ENCODE peak calls at places on chromosomes 16 and 17, in seven cellular contexts. Y is hypothalamus; D is stimulated activated CD4-positive, alpha-beta T cell treated with anti-CD3 and anti-CD28 coated beads, Interleukin-4, amount 100 ng/mL, for 48 hours; K is OCI-M1; I is progenitor cell of endocrine pancreas; Q is ELF-1; B is RPMI8226. O is an unnamed sample.
A peak's percentile ranks its signal among the peaks of the same experiment; 100 is the strongest.

GRCh38 chr17:15377608-15378007 is 36.2 kb upstream of the TEKT3 start:
- DNase-seq in Y (peak; percentile 70), K (no peak), I (no peak), Q (peak; percentile 81), B (no peak), D (no peak), O (no peak)

GRCh38 chr17:41777157-41777578 is 9.3 kb downstream of the JUP start:
- DNase-seq in Y (no peak), I (no peak), D (no peak), K (no peak), B (no peak), Q (peak; percentile 78), O (no peak)

GRCh38 chr17:45235071-45236001 is 13.7 kb downstream of the FMNL1 start:
- DNase-seq in K (peak; percentile 85), D (peak; percentile 72), I (peak; percentile 56), Q (peak; percentile 90), B (peak; percentile 82), Y (no peak), O (no peak)

GRCh38 chr17:44794699-44795413 is 35.2 kb downstream of the GJC1 start:
- DNase-seq in D (no peak), Q (no peak), I (no peak), K (peak; percentile 59), B (no peak), Y (no peak), O (no peak)

GRCh38 chr16:57071840-57072541 is 20.4 kb upstream of the CPNE2 start:
- DNase-seq in D (no peak), I (no peak), Y (no peak), Q (no peak), K (no peak), B (peak; percentile 84), O (no peak)

GRCh38 chr16:66155933-66156332 is 210.6 kb upstream of the CDH5 start:
- DNase-seq in I (no peak), B (no peak), D (no peak), K (no peak), Q (no peak), Y (no peak), O (no peak)

GRCh38 chr17:68594552-68594951 is 6.6 kb downstream of the FAM20A start:
- DNase-seq in Y (no peak), D (no peak), B (no peak), K (no peak), Q (no peak), I (no peak), O (no peak)

GRCh38 chr17:14119546-14119945 is 50.2 kb downstream of the COX10 start:
- DNase-seq in I (no peak), D (no peak), Q (no peak), Y (no peak), K (no peak), B (no peak), O (no peak)

GRCh38 chr16:75584108-75584507 is 17.9 kb downstream of the GABARAPL2 start:
- DNase-seq in Y (no peak), B (peak; percentile 29), K (no peak), D (no peak), Q (no peak), I (no peak), O (no peak)

GRCh38 chr16:281660-282249 is 1.2 kb upstream of the PDIA2 start:
- DNase-seq in B (no peak), I (no peak), D (no peak), Y (no peak), K (no peak), Q (no peak), O (no peak)

GRCh38 chr16:73015612-73016487 is 32.1 kb downstream of the ZFHX3 start:
- DNase-seq in I (no peak), Y (no peak), B (no peak), K (peak; percentile 3), Q (no peak), D (no peak), O (no peak)

GRCh38 chr16:84137287-84137686 is 7.7 kb downstream of the HSDL1 start:
- DNase-seq in Y (no peak), B (no peak), D (no peak), K (no peak), Q (no peak), I (no peak), O (no peak)

GRCh38 chr17:913207-913606 is 66.4 kb downstream of the NXN start:
- DNase-seq in D (no peak), Q (peak; percentile 85), B (no peak), K (no peak), Y (no peak), I (no peak), O (no peak)

GRCh38 chr17:11506635-11507034 is 91.6 kb upstream of the DNAH9 start:
- DNase-seq in Q (peak; percentile 54), K (peak; percentile 42), D (no peak), Y (no peak), I (peak; percentile 56), B (peak; percentile 24), O (no peak)

GRCh38 chr16:12089492-12090161 is 113.1 kb downstream of the SNX29 start:
- DNase-seq in I (no peak), Q (peak; percentile 62), B (no peak), D (no peak), K (peak; percentile 70), Y (no peak), O (no peak)

GRCh38 chr17:63019138-63019873 is 53.3 kb downstream of the TANC2 start:
- DNase-seq in Q (no peak), I (no peak), Y (no peak), D (no peak), K (no peak), B (no peak), O (no peak)

GRCh38 chr17:50328360-50328759 is 17.6 kb upstream of the XYLT2 start:
- DNase-seq in B (no peak), K (no peak), Y (no peak), D (no peak), I (no peak), Q (no peak), O (no peak)

GRCh38 chr16:72937360-72937759 is 110.6 kb downstream of the ZFHX3 start:
- DNase-seq in B (no peak), K (no peak), Q (no peak), I (no peak), D (no peak), Y (no peak), O (no peak)

GRCh38 chr16:3171181-3171854 is 16.7 kb upstream of the OR1F1 start:
- DNase-seq in Q (no peak), Y (no peak), K (peak; percentile 69), B (peak; percentile 88), D (peak; percentile 34), I (no peak), O (no peak)

GRCh38 chr16:86088287-86088686 is 189.3 kb downstream of the IRF8 start:
- DNase-seq in Y (no peak), K (no peak), I (no peak), B (no peak), D (no peak), Q (no peak), O (no peak)

GRCh38 chr16:86457621-86458456 is 52.5 kb upstream of the FOXF1 start:
- DNase-seq in D (no peak), Y (peak; percentile 13), K (no peak), Q (no peak), I (no peak), B (no peak), O (no peak)